ENCODE peak calls at places on chromosomes 1 and 21, in six cellular contexts. H is EL, I is AG08396, R is substantia nigra, P is NCI-H1930, G is HAP-1. Z is an unnamed sample.

GRCh38 chr1:226624526-226624925 is 76.0 kb downstream of the STUM start:
- DNase-seq in I (no peak), P (no peak), R (no peak), G (no peak), H (peak; percentile 92), Z (peak; percentile 35)

GRCh38 chr1:3504151-3504822 is 49.8 kb downstream of the ARHGEF16 start:
- DNase-seq in I (peak; percentile 91), G (no peak), P (no peak), R (peak; percentile 46), H (peak; percentile 96), Z (peak; percentile 92)

GRCh38 chr1:108722292-108722691 is 9.6 kb downstream of the FNDC7 start:
- DNase-seq in R (no peak), P (no peak), G (no peak), I (peak; percentile 45), H (no peak), Z (no peak)

GRCh38 chr1:162019006-162019405 is 4.7 kb downstream of the OLFML2B start:
- DNase-seq in G (no peak), P (no peak), I (peak; percentile 47), R (no peak), H (peak; percentile 77), Z (no peak)

GRCh38 chr1:92299477-92300125 is 742 bp downstream of the RPAP2 start:
- DNase-seq in G (no peak), R (no peak), P (no peak), H (no peak), I (no peak), Z (no peak)

GRCh38 chr1:109789771-109790170 is 26.0 kb upstream of the EPS8L3 start:
- DNase-seq in R (no peak), I (no peak), H (no peak), P (no peak), G (no peak), Z (peak; percentile 23)

GRCh38 chr1:160077496-160077895 is 3.8 kb upstream of the KCNJ9 start:
- DNase-seq in I (no peak), R (no peak), H (no peak), P (no peak), G (no peak), Z (no peak)

GRCh38 chr1:34747638-34747941 is 7.3 kb upstream of the GJB5 start:
- DNase-seq in P (no peak), I (no peak), H (no peak), R (no peak), G (no peak), Z (no peak)

GRCh38 chr1:117436528-117436927 is 69.3 kb downstream of the MAN1A2 start:
- DNase-seq in P (no peak), I (no peak), H (no peak), G (no peak), R (no peak), Z (no peak)

GRCh38 chr1:157388057-157388456 is 164.3 kb downstream of the FCRL5 start:
- DNase-seq in P (no peak), I (no peak), R (no peak), G (no peak), H (no peak), Z (no peak)

GRCh38 chr1:227318852-227319607 is 738 bp upstream of the CDC42BPA start:
- DNase-seq in G (peak; percentile 84), P (peak; percentile 43), R (peak; percentile 43), I (peak; percentile 56), H (peak; percentile 63), Z (peak; percentile 32)

GRCh38 chr1:54253480-54253879 is 53.5 kb downstream of the MRPL37 start:
- DNase-seq in P (no peak), I (peak; percentile 94), G (no peak), H (peak; percentile 94), R (no peak), Z (peak; percentile 63)

GRCh38 chr21:35940074-35940927 is 120.0 kb downstream of the SETD4 start:
- DNase-seq in G (peak; percentile 44), I (peak; percentile 62), H (peak; percentile 76), P (peak; percentile 66), R (no peak), Z (peak; percentile 21)

GRCh38 chr1:74523873-74524480 is 11.6 kb upstream of the LRRC53 start:
- DNase-seq in I (no peak), P (no peak), G (no peak), H (no peak), R (no peak), Z (no peak)

GRCh38 chr1:90074555-90075315 is 79.8 kb downstream of the ZNF326 start:
- DNase-seq in R (no peak), I (no peak), G (no peak), H (no peak), P (no peak), Z (no peak)